ENCODE peak calls at places on chromosomes 3 and 15, in seven cellular contexts. W is HCT116, Z is K562, S is H1, H is SK-N-SH, F is HepG2, M is GM12878. Q is an unnamed sample.

GRCh38 chr3:60746690-60747416 is 504.4 kb downstream of the FHIT start:
- DNase-seq in W (no peak), F (no peak), M (no peak), H (no peak), Z (no peak), S (no peak), Q (no peak)

GRCh38 chr3:150627557-150627956 is 24.4 kb downstream of the SELENOT start:
- DNase-seq in H (no peak), W (no peak), Z (no peak), F (no peak), M (no peak), S (no peak), Q (no peak)

GRCh38 chr15:68608206-68608843 is 29.5 kb downstream of the CORO2B start:
- DNase-seq in M (no peak), W (no peak), H (no peak), F (no peak), Z (no peak), S (no peak), Q (no peak)

GRCh38 chr15:48498828-48499227 is 146.7 kb downstream of the FBN1 start:
- DNase-seq in S (no peak), Z (no peak), F (no peak), H (no peak), M (no peak), W (no peak), Q (no peak)

GRCh38 chr3:98730338-98730737 is 32.8 kb upstream of the ST3GAL6 start:
- DNase-seq in H (no peak), M (peak; percentile 71), W (no peak), Z (no peak), F (no peak), S (no peak), Q (no peak)

GRCh38 chr15:48922046-48922445 is 41.7 kb downstream of the SHC4 start:
- DNase-seq in M (no peak), S (no peak), W (no peak), Z (no peak), F (no peak), H (no peak), Q (no peak)

GRCh38 chr3:119034256-119035013 is at the start of gene IGSF11:
- DNase-seq in F (peak; percentile 9), Z (peak; percentile 6), W (no peak), S (peak; percentile 86), H (peak; percentile 96), M (no peak), Q (peak; percentile 68)

GRCh38 chr3:74537164-74537563 is 77.3 kb downstream of the CNTN3 start:
- DNase-seq in H (no peak), M (no peak), F (no peak), S (no peak), Z (no peak), W (no peak), Q (no peak)

GRCh38 chr3:113436794-113437193 is 4.5 kb downstream of the CFAP44 start:
- DNase-seq in S (no peak), H (no peak), F (no peak), W (no peak), Z (no peak), M (no peak), Q (no peak)

GRCh38 chr15:91258436-91258779 is 158.4 kb downstream of the SV2B start:
- DNase-seq in S (no peak), H (no peak), M (no peak), F (no peak), W (no peak), Z (no peak), Q (peak; percentile 38)

DNA sequence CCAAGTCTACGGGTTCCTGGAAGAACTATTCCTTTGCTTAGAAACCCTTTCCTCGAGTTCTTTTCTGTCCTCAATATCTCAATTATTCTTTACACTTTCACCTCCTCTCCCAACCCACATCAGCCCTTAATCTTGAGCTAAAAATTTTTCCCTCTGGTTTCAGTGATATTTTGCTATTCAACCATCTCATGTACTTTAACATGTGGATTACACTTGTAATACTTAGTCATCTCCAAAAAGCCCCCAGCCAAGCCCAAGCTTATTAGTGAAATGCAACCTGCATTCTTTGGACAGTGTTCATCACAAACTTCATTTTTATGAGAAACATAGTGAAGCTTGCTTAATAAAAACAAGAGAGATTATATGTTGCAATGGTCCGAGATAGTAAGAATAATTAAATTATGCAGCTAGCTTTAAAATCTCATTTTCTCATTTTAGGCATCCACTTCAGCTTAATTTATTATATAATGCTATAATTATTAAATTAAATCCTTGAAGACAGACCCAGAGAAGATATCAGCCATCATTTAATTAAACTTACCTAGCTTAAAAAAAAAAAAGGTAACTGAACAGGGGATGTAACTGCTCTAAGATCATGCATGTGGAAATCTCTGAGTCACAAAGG is 534.5 kb upstream of the TBL1XR1 start:
- DNase-seq in S (no peak), Z (no peak), W (no peak), H (no peak), M (no peak), F (no peak), Q (no peak)
- TF ChIP-seq JUND in S (no peak), Z (no peak), W (no peak), H (peak; percentile 14), M (no peak), F (no peak), Q (no peak)

GRCh38 chr3:192835818-192836468 is 81.7 kb downstream of the MB21D2 start:
- DNase-seq in S (no peak), M (no peak), F (no peak), W (no peak), Z (no peak), H (no peak), Q (no peak)
- TF ChIP-seq JUND in S (no peak), M (no peak), F (no peak), W (no peak), Z (no peak), H (no peak), Q (no peak)

GRCh38 chr3:16178628-16178988 is 4.1 kb downstream of the GALNT15 start:
- DNase-seq in F (no peak), S (no peak), W (no peak), M (no peak), Z (no peak), H (no peak), Q (no peak)

GRCh38 chr3:16179771-16180736 is 5.6 kb downstream of the GALNT15 start:
- DNase-seq in M (no peak), Z (no peak), S (no peak), W (no peak), H (no peak), F (peak; percentile 31), Q (no peak)

GRCh38 chr3:16179261-16179660 is 4.8 kb downstream of the GALNT15 start:
- DNase-seq in F (no peak), S (no peak), H (no peak), Z (no peak), W (no peak), M (no peak), Q (no peak)

GRCh38 chr3:16176391-16177030 is 2.0 kb downstream of the GALNT15 start:
- DNase-seq in M (no peak), F (no peak), Z (no peak), W (no peak), S (no peak), H (no peak), Q (no peak)

DNA sequence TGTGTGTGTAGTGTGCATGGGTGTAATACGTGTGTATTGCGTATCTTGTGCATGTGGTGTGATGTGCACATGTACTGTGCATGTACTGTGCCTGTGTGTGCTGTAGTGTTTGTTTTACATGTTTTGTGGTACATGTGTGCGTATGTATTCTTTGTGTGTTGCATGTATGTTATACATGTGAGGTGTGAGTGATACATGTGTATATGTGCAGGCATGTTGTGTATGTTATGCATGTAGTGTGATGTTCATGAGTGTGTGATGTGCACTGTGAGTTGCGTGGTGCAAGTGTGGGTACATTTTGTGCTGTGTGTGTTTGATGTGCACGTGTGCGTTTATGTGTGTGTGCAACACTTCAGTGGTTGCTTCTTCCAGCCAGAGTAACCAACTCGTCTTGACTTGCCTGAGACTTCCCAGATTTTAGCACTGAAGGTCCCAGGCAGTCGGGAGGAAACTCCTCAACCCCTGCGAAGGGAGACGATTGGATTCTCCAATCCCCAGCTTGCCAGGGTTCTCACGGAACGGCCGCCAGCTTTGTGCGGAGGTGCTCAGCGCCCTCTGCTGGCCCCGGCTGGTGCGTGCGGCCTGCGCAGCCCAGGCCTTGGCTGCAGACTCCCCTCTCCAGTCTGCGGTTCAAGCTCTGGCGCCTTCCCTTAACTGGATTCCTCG is 3.6 kb downstream of the GALNT15 start:
- DNase-seq in M (no peak), H (peak; percentile 88), S (peak; percentile 96), Z (peak; percentile 86), W (peak; percentile 38), F (peak; percentile 42), Q (peak; percentile 68)
- TF ChIP-seq JUND in M (no peak), H (no peak), S (peak; percentile 18), Z (peak; percentile 50), W (no peak), F (no peak), Q (no peak)

GRCh38 chr15:47427463-47427862 is 289.8 kb upstream of the SEMA6D start:
- DNase-seq in H (no peak), W (no peak), S (no peak), M (no peak), Z (no peak), F (peak; percentile 70), Q (no peak)
- TF ChIP-seq JUND in H (no peak), W (no peak), S (no peak), M (no peak), Z (no peak), F (no peak), Q (no peak)